ENCODE peak calls at places on chromosomes 13 and 19, in eight cellular contexts. R, A, X, G, Q, D, H and W are unnamed samples.
A peak's percentile ranks its signal among the peaks of the same experiment; 100 is the strongest.

GRCh38 chr13:108915634-108916497 is 286.5 kb downstream of the MYO16 start:
- DNase-seq in R (no peak), A (peak; percentile 85), X (peak; percentile 88), G (peak; percentile 88), Q (peak; percentile 81), D (peak; percentile 88), H (peak; percentile 60), W (peak; percentile 98)

GRCh38 chr19:495440-496332 is 600 bp upstream of the MADCAM1 start:
- DNase-seq in R (peak; percentile 62), A (no peak), X (no peak), G (peak; percentile 39), Q (no peak), D (no peak), H (no peak), W (no peak)

GRCh38 chr19:1026189-1027019 is at the start of gene CNN2:
- DNase-seq in R (peak; percentile 94), A (no peak), X (peak; percentile 81), G (peak; percentile 67), Q (peak; percentile 85), D (peak; percentile 61), H (peak; percentile 89), W (peak; percentile 93)

GRCh38 chr13:112837371-112838037 is 131.5 kb upstream of the MCF2L start:
- DNase-seq in R (no peak), A (no peak), X (no peak), G (no peak), Q (no peak), D (no peak), H (no peak), W (peak; percentile 53)

GRCh38 chr19:14114854-14115253 is 2.7 kb downstream of the PRKACA start:
- DNase-seq in R (peak; percentile 60), A (no peak), X (peak; percentile 62), G (no peak), Q (no peak), D (no peak), H (peak; percentile 72), W (peak; percentile 76)

GRCh38 chr13:36848228-36848982 is 29.4 kb downstream of the RFXAP start:
- DNase-seq in R (peak; percentile 32), A (no peak), X (no peak), G (peak; percentile 19), Q (no peak), D (no peak), H (no peak), W (no peak)

GRCh38 chr19:47240996-47241918 is 10.3 kb upstream of the BBC3 start:
- DNase-seq in R (peak; percentile 74), A (no peak), X (peak; percentile 94), G (peak; percentile 79), Q (peak; percentile 79), D (no peak), H (peak; percentile 76), W (peak; percentile 86)

GRCh38 chr19:1130801-1131717 is 27.3 kb downstream of the GPX4 start:
- DNase-seq in R (no peak), A (no peak), X (no peak), G (no peak), Q (no peak), D (no peak), H (no peak), W (no peak)

GRCh38 chr13:84200971-84201370 is 318.7 kb upstream of the SLITRK1 start:
- DNase-seq in R (no peak), A (no peak), X (no peak), G (no peak), Q (no peak), D (no peak), H (no peak), W (no peak)

GRCh38 chr13:98977568-98978270 is at the start of gene DOCK9:
- DNase-seq in R (peak; percentile 67), A (no peak), X (peak; percentile 49), G (peak; percentile 65), Q (no peak), D (peak; percentile 44), H (peak; percentile 75), W (peak; percentile 76)

GRCh38 chr13:113447596-113447995 is 5.7 kb downstream of the ADPRHL1 start:
- DNase-seq in R (no peak), A (no peak), X (no peak), G (no peak), Q (no peak), D (no peak), H (no peak), W (peak; percentile 24)

GRCh38 chr19:44050740-44051653 is 839 bp upstream of the ZNF223 start:
- DNase-seq in R (no peak), A (no peak), X (peak; percentile 28), G (no peak), Q (no peak), D (no peak), H (no peak), W (no peak)

GRCh38 chr19:47225746-47226425 is 5.1 kb downstream of the BBC3 start:
- DNase-seq in R (peak; percentile 96), A (no peak), X (peak; percentile 92), G (peak; percentile 84), Q (peak; percentile 86), D (peak; percentile 79), H (peak; percentile 93), W (peak; percentile 96)

GRCh38 chr13:113499936-113500335 is 9.4 kb upstream of the DCUN1D2 start:
- DNase-seq in R (no peak), A (no peak), X (no peak), G (peak; percentile 82), Q (no peak), D (no peak), H (no peak), W (no peak)

GRCh38 chr19:45769821-45770191 is 754 bp upstream of the SIX5 start:
- DNase-seq in R (peak; percentile 73), A (no peak), X (peak; percentile 62), G (peak; percentile 38), Q (no peak), D (no peak), H (no peak), W (peak; percentile 88)

GRCh38 chr19:13881692-13882418 is 4.9 kb downstream of the NANOS3 start:
- DNase-seq in R (peak; percentile 29), A (no peak), X (no peak), G (peak; percentile 39), Q (peak; percentile 57), D (peak; percentile 46), H (no peak), W (no peak)

GRCh38 chr19:14089662-14090508 is 666 bp downstream of the SAMD1 start:
- DNase-seq in R (peak; percentile 90), A (no peak), X (peak; percentile 57), G (peak; percentile 74), Q (no peak), D (no peak), H (peak; percentile 53), W (no peak)

GRCh38 chr13:24923305-24923640 is 159.3 kb downstream of the RNF17 start:
- DNase-seq in R (no peak), A (no peak), X (no peak), G (peak; percentile 75), Q (no peak), D (no peak), H (no peak), W (no peak)

GRCh38 chr13:109271991-109272454 is 514.4 kb downstream of the IRS2 start:
- DNase-seq in R (peak; percentile 60), A (no peak), X (no peak), G (no peak), Q (no peak), D (no peak), H (no peak), W (no peak)

GRCh38 chr13:37443538-37443937 is 155.0 kb downstream of the POSTN start:
- DNase-seq in R (no peak), A (no peak), X (no peak), G (peak; percentile 90), Q (no peak), D (no peak), H (no peak), W (no peak)

GRCh38 chr13:107941345-107942029 is 273.8 kb downstream of the LIG4 start:
- DNase-seq in R (no peak), A (no peak), X (no peak), G (no peak), Q (no peak), D (no peak), H (no peak), W (no peak)

GRCh38 chr19:35557539-35558399 is 5.7 kb downstream of the ATP4A start:
- DNase-seq in R (peak; percentile 95), A (no peak), X (peak; percentile 85), G (peak; percentile 33), Q (peak; percentile 72), D (no peak), H (peak; percentile 37), W (no peak)

GRCh38 chr13:85798999-85799646 is at the start of gene SLITRK6:
- DNase-seq in R (peak; percentile 74), A (no peak), X (no peak), G (peak; percentile 85), Q (no peak), D (no peak), H (no peak), W (no peak)

DNA sequence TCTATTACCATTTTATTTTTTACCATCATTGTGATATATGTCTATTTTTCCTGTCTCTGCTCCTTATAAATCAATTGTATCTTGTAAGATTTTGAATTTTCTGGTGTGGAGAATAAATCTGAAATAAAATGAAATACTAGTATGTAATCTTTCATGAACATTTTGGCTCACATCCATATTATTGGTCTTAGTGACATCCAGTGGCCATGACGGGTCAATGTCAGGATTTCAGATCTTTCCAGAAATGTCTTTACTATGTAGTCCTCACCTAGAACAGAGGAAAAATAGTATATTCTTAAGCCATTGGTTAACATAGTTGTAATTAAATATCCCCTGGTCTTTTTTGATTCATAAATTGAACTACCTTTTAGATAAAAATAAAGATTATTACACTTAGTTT is 109.8 kb upstream of the GPC6 start:
- DNase-seq in R (no peak), A (no peak), X (no peak), G (no peak), Q (no peak), D (no peak), H (no peak), W (no peak)
- TF ChIP-seq CTCF in R (peak; percentile 35), A (no peak), X (no peak), G (no peak), Q (no peak), D (no peak), H (no peak), W (no peak)

GRCh38 chr19:6662692-6663091 is 7.3 kb downstream of the TNFSF14 start:
- DNase-seq in R (no peak), A (no peak), X (no peak), G (no peak), Q (no peak), D (no peak), H (no peak), W (no peak)
- H3K27ac ChIP-seq in R (no peak overlapping the region), A (no peak overlapping the region), X (no peak overlapping the region), G (no peak overlapping the region), Q (no peak overlapping the region), D (no peak overlapping the region), H (no peak overlapping the region), W (no peak overlapping the region)

GRCh38 chr19:38543807-38544568 is 73.8 kb downstream of the MAP4K1 start:
- DNase-seq in R (no peak), A (peak; percentile 77), X (peak; percentile 50), G (peak; percentile 86), Q (peak; percentile 66), D (no peak), H (peak; percentile 44), W (peak; percentile 76)
- TF ChIP-seq CTCF in R (no peak), A (peak; percentile 55), X (peak; percentile 31), G (no peak), Q (no peak), D (peak; percentile 76), H (no peak), W (peak; percentile 52)

DNA sequence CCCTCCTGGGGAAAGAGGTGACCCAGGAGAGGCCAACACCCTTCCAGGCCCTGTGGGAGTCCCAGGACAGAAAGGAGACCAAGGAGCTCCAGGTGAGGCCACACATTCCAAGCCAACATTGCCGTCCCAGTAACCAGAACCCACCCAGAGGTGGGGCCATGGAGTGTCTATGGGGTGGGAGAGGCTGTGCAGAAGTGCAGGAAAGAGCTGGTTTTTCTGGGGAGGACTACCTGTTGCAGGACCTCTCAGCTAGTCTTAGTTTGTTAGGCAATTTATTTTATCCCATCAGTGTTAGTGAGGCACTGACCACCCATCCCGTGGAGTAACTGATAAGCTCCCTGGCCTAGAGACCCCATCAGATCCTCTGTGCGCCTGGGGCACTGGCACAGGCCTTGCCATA is 66.1 kb downstream of the RAB20 start:
- DNase-seq in R (no peak), A (no peak), X (no peak), G (no peak), Q (no peak), D (no peak), H (no peak), W (no peak)
- H3K27ac ChIP-seq in R (no peak overlapping the region), A (no peak overlapping the region), X (no peak overlapping the region), G (no peak overlapping the region), Q (no peak overlapping the region), D (no peak overlapping the region), H (no peak overlapping the region), W (peak overlapping the region; percentile 4)